ENCODE peak calls at places on chromosomes 13 and 19, in five cellular contexts. One of them, this sample, is unnamed.
A peak's percentile ranks its signal among the peaks of the same experiment; 100 is the strongest.

GRCh38 chr13:51158365-51158764 is 47.3 kb upstream of the C13orf42 start:
- DNase-seq in NCI-H2081: no peak
- DNase-seq in stimulated activated CD4-positive, alpha-beta T cell treated with anti-CD3 and anti-CD28 coated beads, Interleukin-1b, Interleukin-23, amount 100 ng/mL, for 1 hour: no peak
- DNase-seq in KG1: no peak
- DNase-seq in stimulated activated naive CD4-positive, alpha-beta T cell treated with Interleukin-2 at 50 U/mL for 16 hours: no peak
- DNase-seq in this sample: no peak

GRCh38 chr19:2618611-2619010 is 83.9 kb downstream of the GNG7 start:
- DNase-seq in stimulated activated CD4-positive, alpha-beta T cell treated with anti-CD3 and anti-CD28 coated beads, Interleukin-1b, Interleukin-23, amount 100 ng/mL, for 1 hour: no peak
- DNase-seq in NCI-H2081: no peak
- DNase-seq in KG1: peak; percentile 78
- DNase-seq in stimulated activated naive CD4-positive, alpha-beta T cell treated with Interleukin-2 at 50 U/mL for 16 hours: peak; percentile 77
- DNase-seq in this sample: no peak

GRCh38 chr13:91247768-91248167 is 99.7 kb upstream of the MIR17HG start:
- DNase-seq in stimulated activated CD4-positive, alpha-beta T cell treated with anti-CD3 and anti-CD28 coated beads, Interleukin-1b, Interleukin-23, amount 100 ng/mL, for 1 hour: no peak
- DNase-seq in stimulated activated naive CD4-positive, alpha-beta T cell treated with Interleukin-2 at 50 U/mL for 16 hours: no peak
- DNase-seq in NCI-H2081: peak; percentile 1
- DNase-seq in KG1: no peak
- DNase-seq in this sample: peak; percentile 27

GRCh38 chr13:113827021-113827420 is 36.9 kb downstream of the GAS6 start:
- DNase-seq in NCI-H2081: no peak
- DNase-seq in KG1: no peak
- DNase-seq in stimulated activated naive CD4-positive, alpha-beta T cell treated with Interleukin-2 at 50 U/mL for 16 hours: no peak
- DNase-seq in stimulated activated CD4-positive, alpha-beta T cell treated with anti-CD3 and anti-CD28 coated beads, Interleukin-1b, Interleukin-23, amount 100 ng/mL, for 1 hour: no peak
- DNase-seq in this sample: no peak

GRCh38 chr19:5086725-5087439 is 118.0 kb downstream of the KDM4B start:
- DNase-seq in stimulated activated CD4-positive, alpha-beta T cell treated with anti-CD3 and anti-CD28 coated beads, Interleukin-1b, Interleukin-23, amount 100 ng/mL, for 1 hour: no peak
- DNase-seq in NCI-H2081: peak; percentile 78
- DNase-seq in stimulated activated naive CD4-positive, alpha-beta T cell treated with Interleukin-2 at 50 U/mL for 16 hours: no peak
- DNase-seq in KG1: no peak
- DNase-seq in this sample: peak; percentile 84

GRCh38 chr19:16825312-16826168 is 3.7 kb upstream of the SIN3B start:
- DNase-seq in stimulated activated naive CD4-positive, alpha-beta T cell treated with Interleukin-2 at 50 U/mL for 16 hours: no peak
- DNase-seq in NCI-H2081: no peak
- DNase-seq in KG1: no peak
- DNase-seq in stimulated activated CD4-positive, alpha-beta T cell treated with anti-CD3 and anti-CD28 coated beads, Interleukin-1b, Interleukin-23, amount 100 ng/mL, for 1 hour: no peak
- DNase-seq in this sample: peak; percentile 23

GRCh38 chr13:64075543-64076271 is 2660.1 kb upstream of the PCDH20 start:
- DNase-seq in stimulated activated naive CD4-positive, alpha-beta T cell treated with Interleukin-2 at 50 U/mL for 16 hours: no peak
- DNase-seq in NCI-H2081: no peak
- DNase-seq in stimulated activated CD4-positive, alpha-beta T cell treated with anti-CD3 and anti-CD28 coated beads, Interleukin-1b, Interleukin-23, amount 100 ng/mL, for 1 hour: no peak
- DNase-seq in KG1: no peak
- DNase-seq in this sample: no peak

GRCh38 chr13:83667606-83668005 is 214.7 kb downstream of the SLITRK1 start:
- DNase-seq in NCI-H2081: no peak
- DNase-seq in stimulated activated naive CD4-positive, alpha-beta T cell treated with Interleukin-2 at 50 U/mL for 16 hours: no peak
- DNase-seq in KG1: no peak
- DNase-seq in stimulated activated CD4-positive, alpha-beta T cell treated with anti-CD3 and anti-CD28 coated beads, Interleukin-1b, Interleukin-23, amount 100 ng/mL, for 1 hour: no peak
- DNase-seq in this sample: no peak

GRCh38 chr19:8305798-8306197 is 2.4 kb downstream of the CD320 start:
- DNase-seq in stimulated activated naive CD4-positive, alpha-beta T cell treated with Interleukin-2 at 50 U/mL for 16 hours: no peak
- DNase-seq in stimulated activated CD4-positive, alpha-beta T cell treated with anti-CD3 and anti-CD28 coated beads, Interleukin-1b, Interleukin-23, amount 100 ng/mL, for 1 hour: no peak
- DNase-seq in NCI-H2081: no peak
- DNase-seq in KG1: no peak
- DNase-seq in this sample: no peak

GRCh38 chr13:29384466-29384865 is 211.0 kb downstream of the SLC7A1 start:
- DNase-seq in stimulated activated naive CD4-positive, alpha-beta T cell treated with Interleukin-2 at 50 U/mL for 16 hours: no peak
- DNase-seq in stimulated activated CD4-positive, alpha-beta T cell treated with anti-CD3 and anti-CD28 coated beads, Interleukin-1b, Interleukin-23, amount 100 ng/mL, for 1 hour: no peak
- DNase-seq in NCI-H2081: no peak
- DNase-seq in KG1: no peak
- DNase-seq in this sample: no peak

GRCh38 chr19:38683393-38684077 is 36.1 kb downstream of the ACTN4 start:
- DNase-seq in NCI-H2081: no peak
- DNase-seq in KG1: no peak
- DNase-seq in stimulated activated naive CD4-positive, alpha-beta T cell treated with Interleukin-2 at 50 U/mL for 16 hours: peak; percentile 65
- DNase-seq in stimulated activated CD4-positive, alpha-beta T cell treated with anti-CD3 and anti-CD28 coated beads, Interleukin-1b, Interleukin-23, amount 100 ng/mL, for 1 hour: no peak
- DNase-seq in this sample: no peak

GRCh38 chr13:37681295-37682032 is 82.9 kb upstream of the POSTN start:
- DNase-seq in stimulated activated naive CD4-positive, alpha-beta T cell treated with Interleukin-2 at 50 U/mL for 16 hours: no peak
- DNase-seq in NCI-H2081: no peak
- DNase-seq in KG1: no peak
- DNase-seq in stimulated activated CD4-positive, alpha-beta T cell treated with anti-CD3 and anti-CD28 coated beads, Interleukin-1b, Interleukin-23, amount 100 ng/mL, for 1 hour: no peak
- DNase-seq in this sample: no peak

GRCh38 chr13:23547000-23547590 is 23.1 kb upstream of the TNFRSF19 start:
- DNase-seq in stimulated activated CD4-positive, alpha-beta T cell treated with anti-CD3 and anti-CD28 coated beads, Interleukin-1b, Interleukin-23, amount 100 ng/mL, for 1 hour: no peak
- DNase-seq in NCI-H2081: no peak
- DNase-seq in KG1: no peak
- DNase-seq in stimulated activated naive CD4-positive, alpha-beta T cell treated with Interleukin-2 at 50 U/mL for 16 hours: no peak
- DNase-seq in this sample: no peak

GRCh38 chr13:50080158-50080855 is 65.1 kb downstream of the KCNRG start:
- DNase-seq in stimulated activated CD4-positive, alpha-beta T cell treated with anti-CD3 and anti-CD28 coated beads, Interleukin-1b, Interleukin-23, amount 100 ng/mL, for 1 hour: no peak
- DNase-seq in KG1: peak; percentile 70
- DNase-seq in stimulated activated naive CD4-positive, alpha-beta T cell treated with Interleukin-2 at 50 U/mL for 16 hours: peak; percentile 29
- DNase-seq in NCI-H2081: no peak
- DNase-seq in this sample: peak; percentile 41

GRCh38 chr13:44796597-44797517 is 192.4 kb downstream of the NUFIP1 start:
- DNase-seq in stimulated activated naive CD4-positive, alpha-beta T cell treated with Interleukin-2 at 50 U/mL for 16 hours: no peak
- DNase-seq in NCI-H2081: no peak
- DNase-seq in KG1: no peak
- DNase-seq in stimulated activated CD4-positive, alpha-beta T cell treated with anti-CD3 and anti-CD28 coated beads, Interleukin-1b, Interleukin-23, amount 100 ng/mL, for 1 hour: no peak
- DNase-seq in this sample: peak; percentile 26

GRCh38 chr13:112693831-112694497 is 4.1 kb downstream of the ATP11A start:
- DNase-seq in NCI-H2081: no peak
- DNase-seq in KG1: no peak
- DNase-seq in stimulated activated naive CD4-positive, alpha-beta T cell treated with Interleukin-2 at 50 U/mL for 16 hours: no peak
- DNase-seq in stimulated activated CD4-positive, alpha-beta T cell treated with anti-CD3 and anti-CD28 coated beads, Interleukin-1b, Interleukin-23, amount 100 ng/mL, for 1 hour: no peak
- DNase-seq in this sample: no peak

GRCh38 chr19:49335784-49336481 is 727 bp downstream of the CD37 start:
- DNase-seq in stimulated activated CD4-positive, alpha-beta T cell treated with anti-CD3 and anti-CD28 coated beads, Interleukin-1b, Interleukin-23, amount 100 ng/mL, for 1 hour: no peak
- DNase-seq in stimulated activated naive CD4-positive, alpha-beta T cell treated with Interleukin-2 at 50 U/mL for 16 hours: no peak
- DNase-seq in NCI-H2081: no peak
- DNase-seq in KG1: peak; percentile 40
- DNase-seq in this sample: no peak

GRCh38 chr19:55820037-55820436 is 11.8 kb downstream of the NLRP11 start:
- DNase-seq in NCI-H2081: no peak
- DNase-seq in stimulated activated CD4-positive, alpha-beta T cell treated with anti-CD3 and anti-CD28 coated beads, Interleukin-1b, Interleukin-23, amount 100 ng/mL, for 1 hour: no peak
- DNase-seq in stimulated activated naive CD4-positive, alpha-beta T cell treated with Interleukin-2 at 50 U/mL for 16 hours: no peak
- DNase-seq in KG1: no peak
- DNase-seq in this sample: no peak

GRCh38 chr19:53037101-53038097 is 7.1 kb upstream of the ERVV-2 start:
- DNase-seq in KG1: no peak
- DNase-seq in stimulated activated CD4-positive, alpha-beta T cell treated with anti-CD3 and anti-CD28 coated beads, Interleukin-1b, Interleukin-23, amount 100 ng/mL, for 1 hour: no peak
- DNase-seq in NCI-H2081: no peak
- DNase-seq in stimulated activated naive CD4-positive, alpha-beta T cell treated with Interleukin-2 at 50 U/mL for 16 hours: no peak
- DNase-seq in this sample: no peak

GRCh38 chr13:41005709-41006108 is 13.4 kb downstream of the ELF1 start:
- DNase-seq in stimulated activated naive CD4-positive, alpha-beta T cell treated with Interleukin-2 at 50 U/mL for 16 hours: no peak
- DNase-seq in stimulated activated CD4-positive, alpha-beta T cell treated with anti-CD3 and anti-CD28 coated beads, Interleukin-1b, Interleukin-23, amount 100 ng/mL, for 1 hour: no peak
- DNase-seq in KG1: no peak
- DNase-seq in NCI-H2081: no peak
- DNase-seq in this sample: no peak

GRCh38 chr19:4550479-4551050 is 8.9 kb downstream of the SEMA6B start:
- DNase-seq in NCI-H2081: no peak
- DNase-seq in stimulated activated CD4-positive, alpha-beta T cell treated with anti-CD3 and anti-CD28 coated beads, Interleukin-1b, Interleukin-23, amount 100 ng/mL, for 1 hour: no peak
- DNase-seq in KG1: no peak
- DNase-seq in stimulated activated naive CD4-positive, alpha-beta T cell treated with Interleukin-2 at 50 U/mL for 16 hours: no peak
- DNase-seq in this sample: no peak

GRCh38 chr19:49213791-49214190 is 56.2 kb downstream of the TRPM4 start:
- DNase-seq in NCI-H2081: no peak
- DNase-seq in stimulated activated naive CD4-positive, alpha-beta T cell treated with Interleukin-2 at 50 U/mL for 16 hours: no peak
- DNase-seq in stimulated activated CD4-positive, alpha-beta T cell treated with anti-CD3 and anti-CD28 coated beads, Interleukin-1b, Interleukin-23, amount 100 ng/mL, for 1 hour: no peak
- DNase-seq in KG1: no peak
- DNase-seq in this sample: no peak

GRCh38 chr19:43524922-43525835 is 1.8 kb downstream of the ETHE1 start:
- DNase-seq in NCI-H2081: no peak
- DNase-seq in KG1: peak; percentile 56
- DNase-seq in stimulated activated naive CD4-positive, alpha-beta T cell treated with Interleukin-2 at 50 U/mL for 16 hours: peak; percentile 17
- DNase-seq in stimulated activated CD4-positive, alpha-beta T cell treated with anti-CD3 and anti-CD28 coated beads, Interleukin-1b, Interleukin-23, amount 100 ng/mL, for 1 hour: no peak
- DNase-seq in this sample: no peak

GRCh38 chr19:13996928-13997636 is 9.0 kb downstream of the RFX1 start:
- DNase-seq in NCI-H2081: no peak
- DNase-seq in stimulated activated CD4-positive, alpha-beta T cell treated with anti-CD3 and anti-CD28 coated beads, Interleukin-1b, Interleukin-23, amount 100 ng/mL, for 1 hour: no peak
- DNase-seq in KG1: no peak
- DNase-seq in stimulated activated naive CD4-positive, alpha-beta T cell treated with Interleukin-2 at 50 U/mL for 16 hours: no peak
- DNase-seq in this sample: no peak

GRCh38 chr19:12994701-12995595 is at the start of gene NFIX:
- DNase-seq in KG1: peak; percentile 16
- DNase-seq in stimulated activated CD4-positive, alpha-beta T cell treated with anti-CD3 and anti-CD28 coated beads, Interleukin-1b, Interleukin-23, amount 100 ng/mL, for 1 hour: peak; percentile 18
- DNase-seq in NCI-H2081: no peak
- DNase-seq in stimulated activated naive CD4-positive, alpha-beta T cell treated with Interleukin-2 at 50 U/mL for 16 hours: peak; percentile 52
- DNase-seq in this sample: no peak

GRCh38 chr13:97753942-97754670 is 199.4 kb upstream of the IPO5 start:
- DNase-seq in KG1: no peak
- DNase-seq in stimulated activated naive CD4-positive, alpha-beta T cell treated with Interleukin-2 at 50 U/mL for 16 hours: no peak
- DNase-seq in stimulated activated CD4-positive, alpha-beta T cell treated with anti-CD3 and anti-CD28 coated beads, Interleukin-1b, Interleukin-23, amount 100 ng/mL, for 1 hour: no peak
- DNase-seq in NCI-H2081: no peak
- DNase-seq in this sample: no peak

GRCh38 chr13:23500858-23501257 is 67.4 kb upstream of the SACS start:
- DNase-seq in stimulated activated naive CD4-positive, alpha-beta T cell treated with Interleukin-2 at 50 U/mL for 16 hours: no peak
- DNase-seq in KG1: no peak
- DNase-seq in stimulated activated CD4-positive, alpha-beta T cell treated with anti-CD3 and anti-CD28 coated beads, Interleukin-1b, Interleukin-23, amount 100 ng/mL, for 1 hour: no peak
- DNase-seq in NCI-H2081: no peak
- DNase-seq in this sample: no peak

GRCh38 chr13:27535546-27535945 is 84.8 kb downstream of the LNX2 start:
- DNase-seq in stimulated activated naive CD4-positive, alpha-beta T cell treated with Interleukin-2 at 50 U/mL for 16 hours: no peak
- DNase-seq in stimulated activated CD4-positive, alpha-beta T cell treated with anti-CD3 and anti-CD28 coated beads, Interleukin-1b, Interleukin-23, amount 100 ng/mL, for 1 hour: no peak
- DNase-seq in NCI-H2081: no peak
- DNase-seq in KG1: no peak
- DNase-seq in this sample: no peak

GRCh38 chr19:1163934-1164683 is 10.0 kb downstream of the SBNO2 start:
- DNase-seq in stimulated activated CD4-positive, alpha-beta T cell treated with anti-CD3 and anti-CD28 coated beads, Interleukin-1b, Interleukin-23, amount 100 ng/mL, for 1 hour: no peak
- DNase-seq in NCI-H2081: no peak
- DNase-seq in KG1: no peak
- DNase-seq in stimulated activated naive CD4-positive, alpha-beta T cell treated with Interleukin-2 at 50 U/mL for 16 hours: no peak
- DNase-seq in this sample: no peak

This sample was measured in NCI-H1092 treated with DMSO at 0.1 percent for 48 hours.